ENCODE peak calls at places on chromosomes 11 and 22, in ten cellular contexts. K, P, S, X, V, A, O, N, W and E are unnamed samples.

GRCh38 chr11:6843670-6844069 is 1.8 kb upstream of the OR10A5 start:
- DNase-seq in K (no peak), P (no peak), S (no peak), X (no peak), V (no peak), A (no peak), O (no peak), N (no peak), W (no peak), E (no peak)

GRCh38 chr11:914747-915493 is 4.3 kb upstream of the CHID1 start:
- DNase-seq in K (peak; percentile 85), P (no peak), S (no peak), X (no peak), V (no peak), A (peak; percentile 3), O (no peak), N (no peak), W (no peak), E (no peak)

GRCh38 chr11:77474509-77475070 is 696 bp upstream of the PAK1 start:
- DNase-seq in K (no peak), P (no peak), S (peak; percentile 4), X (no peak), V (no peak), A (no peak), O (no peak), N (no peak), W (no peak), E (no peak)

GRCh38 chr11:69368119-69368880 is 74.3 kb downstream of the MYEOV start:
- DNase-seq in K (no peak), P (no peak), S (peak; percentile 58), X (no peak), V (no peak), A (no peak), O (no peak), N (no peak), W (no peak), E (no peak)

GRCh38 chr22:49368976-49369725 is 458.5 kb downstream of the BRD1 start:
- DNase-seq in K (peak; percentile 52), P (no peak), S (no peak), X (no peak), V (no peak), A (peak; percentile 42), O (no peak), N (no peak), W (no peak), E (no peak)

GRCh38 chr22:45984316-45984916 is 7.5 kb upstream of the WNT7B start:
- DNase-seq in K (no peak), P (no peak), S (no peak), X (no peak), V (no peak), A (no peak), O (no peak), N (no peak), W (no peak), E (no peak)

GRCh38 chr11:95544095-95544795 is 245.3 kb downstream of the FAM76B start:
- DNase-seq in K (no peak), P (no peak), S (peak; percentile 65), X (no peak), V (no peak), A (peak; percentile 13), O (no peak), N (no peak), W (no peak), E (no peak)

GRCh38 chr22:43101306-43101705 is 9.2 kb upstream of the BIK start:
- DNase-seq in K (no peak), P (no peak), S (no peak), X (no peak), V (no peak), A (no peak), O (no peak), N (no peak), W (no peak), E (no peak)

GRCh38 chr11:74307409-74307808 is 4.0 kb downstream of the P4HA3 start:
- DNase-seq in K (no peak), P (no peak), S (no peak), X (no peak), V (no peak), A (peak; percentile 82), O (peak; percentile 68), N (no peak), W (no peak), E (no peak)

GRCh38 chr22:32339190-32340012 is 18.3 kb upstream of the RFPL3 start:
- DNase-seq in K (no peak), P (no peak), S (no peak), X (no peak), V (no peak), A (no peak), O (no peak), N (no peak), W (no peak), E (no peak)

GRCh38 chr22:28441720-28442263 is 237.8 kb downstream of the TTC28 start:
- DNase-seq in K (no peak), P (peak; percentile 2), S (peak; percentile 2), X (no peak), V (no peak), A (no peak), O (peak; percentile 42), N (no peak), W (no peak), E (no peak)

GRCh38 chr22:42991010-42991651 is 23.8 kb downstream of the PACSIN2 start:
- DNase-seq in K (peak; percentile 51), P (no peak), S (no peak), X (no peak), V (no peak), A (no peak), O (peak; percentile 92), N (no peak), W (no peak), E (no peak)

GRCh38 chr11:1868636-1869291 is 15.9 kb downstream of the LSP1 start:
- DNase-seq in K (no peak), P (no peak), S (no peak), X (no peak), V (no peak), A (no peak), O (peak; percentile 42), N (no peak), W (no peak), E (no peak)

GRCh38 chr11:134376150-134376921 is 35.7 kb downstream of the B3GAT1 start:
- DNase-seq in K (peak; percentile 39), P (no peak), S (no peak), X (no peak), V (no peak), A (no peak), O (no peak), N (no peak), W (no peak), E (no peak)

GRCh38 chr11:34840736-34841386 is 75.3 kb downstream of the APIP start:
- DNase-seq in K (no peak), P (peak; percentile 32), S (no peak), X (no peak), V (no peak), A (peak; percentile 77), O (peak; percentile 30), N (no peak), W (peak; percentile 61), E (peak; percentile 41)

GRCh38 chr22:40156001-40156516 is 21.7 kb upstream of the TNRC6B start:
- DNase-seq in K (no peak), P (peak; percentile 8), S (peak; percentile 60), X (no peak), V (peak; percentile 64), A (peak; percentile 90), O (peak; percentile 65), N (no peak), W (no peak), E (no peak)

GRCh38 chr22:24107668-24108067 is 73.6 kb upstream of the SUSD2 start:
- DNase-seq in K (peak; percentile 91), P (peak; percentile 25), S (peak; percentile 4), X (peak; percentile 83), V (no peak), A (no peak), O (peak; percentile 58), N (no peak), W (no peak), E (no peak)